ENCODE peak calls at places on chromosomes 6 and 20, in seven cellular contexts. One of them, this sample, is unnamed.

GRCh38 chr6:81003156-81003555 is 749.3 kb downstream of the TENT5A start:
- DNase-seq in activated CD8-positive, alpha-beta T cell treated with anti-CD3 and anti-CD28 coated beads for 36 hours: no peak
- DNase-seq in HTR-8/SVneo: no peak
- DNase-seq in mesendoderm: no peak
- DNase-seq in epithelial cell of esophagus: peak
- DNase-seq in GM10248: no peak
- DNase-seq in esophagus squamous epithelium: no peak
- DNase-seq in this sample: no peak

GRCh38 chr20:37381621-37382538 is 35.9 kb downstream of the SRC start:
- DNase-seq in activated CD8-positive, alpha-beta T cell treated with anti-CD3 and anti-CD28 coated beads for 36 hours: no peak
- DNase-seq in HTR-8/SVneo: no peak
- DNase-seq in mesendoderm: no peak
- DNase-seq in epithelial cell of esophagus: no peak
- DNase-seq in GM10248: no peak
- DNase-seq in esophagus squamous epithelium: no peak
- DNase-seq in this sample: no peak

GRCh38 chr6:149905911-149906371 is 8.0 kb upstream of the RAET1E start:
- DNase-seq in activated CD8-positive, alpha-beta T cell treated with anti-CD3 and anti-CD28 coated beads for 36 hours: no peak
- DNase-seq in HTR-8/SVneo: no peak
- DNase-seq in mesendoderm: no peak
- DNase-seq in epithelial cell of esophagus: no peak
- DNase-seq in GM10248: no peak
- DNase-seq in esophagus squamous epithelium: no peak
- DNase-seq in this sample: no peak

GRCh38 chr20:1805161-1805581 is 90.0 kb upstream of the SIRPA start:
- DNase-seq in activated CD8-positive, alpha-beta T cell treated with anti-CD3 and anti-CD28 coated beads for 36 hours: no peak
- DNase-seq in HTR-8/SVneo: no peak
- DNase-seq in mesendoderm: peak
- DNase-seq in epithelial cell of esophagus: peak
- DNase-seq in GM10248: no peak
- DNase-seq in esophagus squamous epithelium: no peak
- DNase-seq in this sample: no peak

GRCh38 chr6:86412063-86412462 is 525.3 kb upstream of the HTR1E start:
- DNase-seq in activated CD8-positive, alpha-beta T cell treated with anti-CD3 and anti-CD28 coated beads for 36 hours: no peak
- DNase-seq in HTR-8/SVneo: no peak
- DNase-seq in mesendoderm: no peak
- DNase-seq in epithelial cell of esophagus: peak
- DNase-seq in GM10248: no peak
- DNase-seq in esophagus squamous epithelium: no peak
- DNase-seq in this sample: no peak

GRCh38 chr6:30612213-30612612 is 4.8 kb downstream of the PPP1R10 start:
- DNase-seq in activated CD8-positive, alpha-beta T cell treated with anti-CD3 and anti-CD28 coated beads for 36 hours: no peak
- DNase-seq in HTR-8/SVneo: no peak
- DNase-seq in mesendoderm: no peak
- DNase-seq in epithelial cell of esophagus: peak
- DNase-seq in GM10248: no peak
- DNase-seq in esophagus squamous epithelium: no peak
- DNase-seq in this sample: no peak

GRCh38 chr6:68038815-68039408 is 596.2 kb upstream of the ADGRB3 start:
- DNase-seq in activated CD8-positive, alpha-beta T cell treated with anti-CD3 and anti-CD28 coated beads for 36 hours: no peak
- DNase-seq in HTR-8/SVneo: no peak
- DNase-seq in mesendoderm: peak
- DNase-seq in epithelial cell of esophagus: no peak
- DNase-seq in GM10248: no peak
- DNase-seq in esophagus squamous epithelium: no peak
- DNase-seq in this sample: no peak

GRCh38 chr6:116884530-116884929 is 7.5 kb downstream of the RFX6 start:
- DNase-seq in activated CD8-positive, alpha-beta T cell treated with anti-CD3 and anti-CD28 coated beads for 36 hours: no peak
- DNase-seq in HTR-8/SVneo: no peak
- DNase-seq in mesendoderm: peak
- DNase-seq in epithelial cell of esophagus: no peak
- DNase-seq in GM10248: no peak
- DNase-seq in esophagus squamous epithelium: no peak
- DNase-seq in this sample: no peak

GRCh38 chr6:159184559-159184958 is 15.4 kb downstream of the FNDC1 start:
- DNase-seq in activated CD8-positive, alpha-beta T cell treated with anti-CD3 and anti-CD28 coated beads for 36 hours: no peak
- DNase-seq in HTR-8/SVneo: no peak
- DNase-seq in mesendoderm: no peak
- DNase-seq in epithelial cell of esophagus: no peak
- DNase-seq in GM10248: no peak
- DNase-seq in esophagus squamous epithelium: no peak
- DNase-seq in this sample: no peak

GRCh38 chr6:29951882-29952281 is 9.6 kb downstream of the HLA-A start:
- DNase-seq in activated CD8-positive, alpha-beta T cell treated with anti-CD3 and anti-CD28 coated beads for 36 hours: no peak
- DNase-seq in HTR-8/SVneo: no peak
- DNase-seq in mesendoderm: no peak
- DNase-seq in epithelial cell of esophagus: no peak
- DNase-seq in GM10248: no peak
- DNase-seq in esophagus squamous epithelium: no peak
- DNase-seq in this sample: no peak